ENCODE peak calls at places on chromosomes 3 and 15, in nine cellular contexts. One of them, this sample, is unnamed.

GRCh38 chr3:150384517-150385212 is 23.4 kb upstream of the TSC22D2 start:
- DNase-seq in SK-N-SH: no peak
- DNase-seq in AG04450: no peak
- DNase-seq in mesendoderm: peak; percentile 93
- DNase-seq in dorsolateral prefrontal cortex: no peak
- DNase-seq in GM23248: no peak
- DNase-seq in CD8-positive, alpha-beta T cell: peak; percentile 16
- DNase-seq in heart left ventricle: no peak
- DNase-seq in IMR-90: peak; percentile 12
- DNase-seq in this sample: no peak

GRCh38 chr15:92797168-92798052 is 102.7 kb upstream of the CHD2 start:
- DNase-seq in IMR-90: peak; percentile 81
- DNase-seq in AG04450: peak; percentile 48
- DNase-seq in SK-N-SH: peak; percentile 62
- DNase-seq in GM23248: peak; percentile 82
- DNase-seq in heart left ventricle: no peak
- DNase-seq in dorsolateral prefrontal cortex: no peak
- DNase-seq in mesendoderm: peak; percentile 76
- DNase-seq in CD8-positive, alpha-beta T cell: no peak
- DNase-seq in this sample: no peak

GRCh38 chr15:87944687-87945086 is 311.9 kb downstream of the NTRK3 start:
- DNase-seq in heart left ventricle: no peak
- DNase-seq in SK-N-SH: no peak
- DNase-seq in CD8-positive, alpha-beta T cell: no peak
- DNase-seq in dorsolateral prefrontal cortex: no peak
- DNase-seq in GM23248: no peak
- DNase-seq in AG04450: no peak
- DNase-seq in IMR-90: no peak
- DNase-seq in mesendoderm: no peak
- DNase-seq in this sample: no peak

GRCh38 chr3:51393096-51393495 is 2.0 kb downstream of the RBM15B start:
- DNase-seq in dorsolateral prefrontal cortex: no peak
- DNase-seq in SK-N-SH: no peak
- DNase-seq in mesendoderm: no peak
- DNase-seq in AG04450: no peak
- DNase-seq in CD8-positive, alpha-beta T cell: no peak
- DNase-seq in heart left ventricle: no peak
- DNase-seq in GM23248: no peak
- DNase-seq in IMR-90: no peak
- DNase-seq in this sample: no peak

GRCh38 chr3:126731044-126731443 is 27.0 kb downstream of the CHCHD6 start:
- DNase-seq in IMR-90: no peak
- DNase-seq in SK-N-SH: no peak
- DNase-seq in mesendoderm: no peak
- DNase-seq in AG04450: no peak
- DNase-seq in CD8-positive, alpha-beta T cell: no peak
- DNase-seq in dorsolateral prefrontal cortex: no peak
- DNase-seq in heart left ventricle: no peak
- DNase-seq in GM23248: no peak
- DNase-seq in this sample: no peak

GRCh38 chr3:197367081-197367780 is 68.8 kb upstream of the DLG1 start:
- DNase-seq in heart left ventricle: no peak
- DNase-seq in dorsolateral prefrontal cortex: no peak
- DNase-seq in CD8-positive, alpha-beta T cell: no peak
- DNase-seq in mesendoderm: peak; percentile 43
- DNase-seq in SK-N-SH: peak; percentile 16
- DNase-seq in IMR-90: peak; percentile 82
- DNase-seq in GM23248: peak; percentile 71
- DNase-seq in AG04450: peak; percentile 53
- DNase-seq in this sample: no peak

GRCh38 chr3:44885618-44886017 is 11.2 kb downstream of the TGM4 start:
- DNase-seq in CD8-positive, alpha-beta T cell: no peak
- DNase-seq in AG04450: peak; percentile 80
- DNase-seq in SK-N-SH: peak; percentile 34
- DNase-seq in heart left ventricle: no peak
- DNase-seq in GM23248: peak; percentile 95
- DNase-seq in mesendoderm: peak; percentile 83
- DNase-seq in dorsolateral prefrontal cortex: no peak
- DNase-seq in IMR-90: peak; percentile 96
- DNase-seq in this sample: no peak

GRCh38 chr3:145807990-145808389 is 353.0 kb downstream of the PLOD2 start:
- DNase-seq in SK-N-SH: peak; percentile 21
- DNase-seq in mesendoderm: peak; percentile 78
- DNase-seq in AG04450: no peak
- DNase-seq in heart left ventricle: no peak
- DNase-seq in CD8-positive, alpha-beta T cell: no peak
- DNase-seq in dorsolateral prefrontal cortex: no peak
- DNase-seq in GM23248: peak; percentile 6
- DNase-seq in IMR-90: peak; percentile 6
- DNase-seq in this sample: no peak

GRCh38 chr15:52642386-52643361 is 36.5 kb downstream of the ATOSA start:
- DNase-seq in GM23248: peak; percentile 62
- DNase-seq in mesendoderm: no peak
- DNase-seq in heart left ventricle: no peak
- DNase-seq in IMR-90: peak; percentile 83
- DNase-seq in CD8-positive, alpha-beta T cell: no peak
- DNase-seq in dorsolateral prefrontal cortex: no peak
- DNase-seq in SK-N-SH: no peak
- DNase-seq in AG04450: peak; percentile 27
- DNase-seq in this sample: no peak

GRCh38 chr3:12107071-12107713 is 51.5 kb downstream of the TIMP4 start:
- DNase-seq in AG04450: no peak
- DNase-seq in IMR-90: no peak
- DNase-seq in dorsolateral prefrontal cortex: no peak
- DNase-seq in CD8-positive, alpha-beta T cell: no peak
- DNase-seq in mesendoderm: no peak
- DNase-seq in SK-N-SH: peak; percentile 44
- DNase-seq in GM23248: no peak
- DNase-seq in heart left ventricle: no peak
- DNase-seq in this sample: no peak

GRCh38 chr3:27905625-27906024 is 183.5 kb upstream of the EOMES start:
- DNase-seq in heart left ventricle: no peak
- DNase-seq in IMR-90: no peak
- DNase-seq in AG04450: no peak
- DNase-seq in SK-N-SH: no peak
- DNase-seq in mesendoderm: peak; percentile 48
- DNase-seq in GM23248: no peak
- DNase-seq in CD8-positive, alpha-beta T cell: peak; percentile 5
- DNase-seq in dorsolateral prefrontal cortex: no peak
- DNase-seq in this sample: no peak

GRCh38 chr15:70778258-70779076 is 15.1 kb upstream of the UACA start:
- DNase-seq in SK-N-SH: no peak
- DNase-seq in IMR-90: peak; percentile 94
- DNase-seq in GM23248: peak; percentile 84
- DNase-seq in heart left ventricle: no peak
- DNase-seq in mesendoderm: no peak
- DNase-seq in CD8-positive, alpha-beta T cell: no peak
- DNase-seq in dorsolateral prefrontal cortex: no peak
- DNase-seq in AG04450: peak; percentile 58
- DNase-seq in this sample: no peak

GRCh38 chr3:15812183-15812582 is 14.4 kb upstream of the ANKRD28 start:
- DNase-seq in heart left ventricle: no peak
- DNase-seq in mesendoderm: peak; percentile 10
- DNase-seq in CD8-positive, alpha-beta T cell: no peak
- DNase-seq in IMR-90: peak; percentile 36
- DNase-seq in dorsolateral prefrontal cortex: no peak
- DNase-seq in GM23248: peak; percentile 65
- DNase-seq in SK-N-SH: peak; percentile 21
- DNase-seq in AG04450: no peak
- DNase-seq in this sample: no peak

GRCh38 chr3:150737874-150738679 is 24.9 kb downstream of the SIAH2 start:
- DNase-seq in CD8-positive, alpha-beta T cell: no peak
- DNase-seq in SK-N-SH: no peak
- DNase-seq in GM23248: peak; percentile 65
- DNase-seq in AG04450: no peak
- DNase-seq in IMR-90: peak; percentile 48
- DNase-seq in heart left ventricle: no peak
- DNase-seq in dorsolateral prefrontal cortex: no peak
- DNase-seq in mesendoderm: peak; percentile 95
- DNase-seq in this sample: no peak

GRCh38 chr15:68808770-68809169 is 11.9 kb downstream of the ANP32A start:
- DNase-seq in GM23248: no peak
- DNase-seq in AG04450: no peak
- DNase-seq in CD8-positive, alpha-beta T cell: no peak
- DNase-seq in dorsolateral prefrontal cortex: no peak
- DNase-seq in IMR-90: no peak
- DNase-seq in SK-N-SH: no peak
- DNase-seq in heart left ventricle: no peak
- DNase-seq in mesendoderm: no peak
- DNase-seq in this sample: no peak

GRCh38 chr3:131608741-131609140 is 106.0 kb upstream of the MRPL3 start:
- DNase-seq in dorsolateral prefrontal cortex: no peak
- DNase-seq in CD8-positive, alpha-beta T cell: no peak
- DNase-seq in AG04450: no peak
- DNase-seq in SK-N-SH: no peak
- DNase-seq in mesendoderm: peak; percentile 19
- DNase-seq in heart left ventricle: no peak
- DNase-seq in IMR-90: no peak
- DNase-seq in GM23248: peak; percentile 50
- DNase-seq in this sample: no peak

GRCh38 chr3:63864008-63864871 is 573 bp downstream of the ATXN7 start:
- DNase-seq in heart left ventricle: peak; percentile 70
- DNase-seq in AG04450: no peak
- DNase-seq in IMR-90: no peak
- DNase-seq in SK-N-SH: peak; percentile 85
- DNase-seq in CD8-positive, alpha-beta T cell: peak; percentile 32
- DNase-seq in mesendoderm: no peak
- DNase-seq in dorsolateral prefrontal cortex: peak; percentile 34
- DNase-seq in GM23248: peak; percentile 55
- DNase-seq in this sample: peak; percentile 42

GRCh38 chr3:107208100-107208499 is 169.1 kb upstream of the CCDC54 start:
- DNase-seq in SK-N-SH: no peak
- DNase-seq in AG04450: peak; percentile 95
- DNase-seq in heart left ventricle: no peak
- DNase-seq in CD8-positive, alpha-beta T cell: no peak
- DNase-seq in IMR-90: peak; percentile 99
- DNase-seq in dorsolateral prefrontal cortex: no peak
- DNase-seq in GM23248: peak; percentile 97
- DNase-seq in mesendoderm: no peak
- DNase-seq in this sample: no peak
- H3K4me3 ChIP-seq in SK-N-SH: no peak overlapping the region
- H3K4me3 ChIP-seq in AG04450: no peak overlapping the region
- H3K4me3 ChIP-seq in heart left ventricle: peak overlapping the region; percentile 1
- H3K4me3 ChIP-seq in CD8-positive, alpha-beta T cell: no peak overlapping the region
- H3K4me3 ChIP-seq in IMR-90: no peak overlapping the region
- H3K4me3 ChIP-seq in dorsolateral prefrontal cortex: no peak overlapping the region
- H3K4me3 ChIP-seq in GM23248: peak overlapping the region; percentile 35
- H3K4me3 ChIP-seq in mesendoderm: no peak overlapping the region
- H3K4me3 ChIP-seq in this sample: peak overlapping the region; percentile 43

GRCh38 chr3:38721207-38721772 is 71.8 kb upstream of the SCN5A start:
- DNase-seq in GM23248: no peak
- DNase-seq in AG04450: no peak
- DNase-seq in CD8-positive, alpha-beta T cell: no peak
- DNase-seq in heart left ventricle: no peak
- DNase-seq in IMR-90: no peak
- DNase-seq in mesendoderm: no peak
- DNase-seq in SK-N-SH: no peak
- DNase-seq in dorsolateral prefrontal cortex: no peak
- DNase-seq in this sample: no peak
- H3K27ac ChIP-seq in GM23248: no peak overlapping the region
- H3K27ac ChIP-seq in AG04450: no peak overlapping the region
- H3K27ac ChIP-seq in CD8-positive, alpha-beta T cell: no peak overlapping the region
- H3K27ac ChIP-seq in heart left ventricle: no peak overlapping the region
- H3K27ac ChIP-seq in IMR-90: no peak overlapping the region
- H3K27ac ChIP-seq in mesendoderm: no peak overlapping the region
- H3K27ac ChIP-seq in SK-N-SH: no peak overlapping the region
- H3K27ac ChIP-seq in dorsolateral prefrontal cortex: no peak overlapping the region
- H3K27ac ChIP-seq in this sample: no peak overlapping the region

GRCh38 chr3:170730071-170730812 is 139.8 kb downstream of the RPL22L1 start:
- DNase-seq in GM23248: no peak
- DNase-seq in AG04450: no peak
- DNase-seq in SK-N-SH: peak; percentile 46
- DNase-seq in heart left ventricle: no peak
- DNase-seq in CD8-positive, alpha-beta T cell: no peak
- DNase-seq in dorsolateral prefrontal cortex: no peak
- DNase-seq in mesendoderm: peak; percentile 67
- DNase-seq in IMR-90: no peak
- DNase-seq in this sample: no peak

GRCh38 chr3:170726976-170727661 is 141.2 kb upstream of the SLC7A14 start:
- DNase-seq in GM23248: peak; percentile 95
- DNase-seq in heart left ventricle: no peak
- DNase-seq in CD8-positive, alpha-beta T cell: no peak
- DNase-seq in dorsolateral prefrontal cortex: no peak
- DNase-seq in mesendoderm: no peak
- DNase-seq in AG04450: no peak
- DNase-seq in IMR-90: peak; percentile 94
- DNase-seq in SK-N-SH: no peak
- DNase-seq in this sample: no peak

GRCh38 chr3:170725285-170725731 is 139.4 kb upstream of the SLC7A14 start:
- DNase-seq in IMR-90: peak; percentile 54
- DNase-seq in heart left ventricle: no peak
- DNase-seq in SK-N-SH: no peak
- DNase-seq in AG04450: no peak
- DNase-seq in mesendoderm: no peak
- DNase-seq in CD8-positive, alpha-beta T cell: no peak
- DNase-seq in GM23248: peak; percentile 62
- DNase-seq in dorsolateral prefrontal cortex: no peak
- DNase-seq in this sample: no peak

GRCh38 chr3:170728181-170728580 is 141.8 kb downstream of the RPL22L1 start:
- DNase-seq in heart left ventricle: no peak
- DNase-seq in mesendoderm: no peak
- DNase-seq in GM23248: no peak
- DNase-seq in dorsolateral prefrontal cortex: no peak
- DNase-seq in IMR-90: no peak
- DNase-seq in SK-N-SH: no peak
- DNase-seq in CD8-positive, alpha-beta T cell: no peak
- DNase-seq in AG04450: no peak
- DNase-seq in this sample: no peak

GRCh38 chr3:170727754-170728153 is 141.9 kb upstream of the SLC7A14 start:
- DNase-seq in SK-N-SH: no peak
- DNase-seq in dorsolateral prefrontal cortex: no peak
- DNase-seq in AG04450: no peak
- DNase-seq in heart left ventricle: no peak
- DNase-seq in mesendoderm: no peak
- DNase-seq in IMR-90: no peak
- DNase-seq in CD8-positive, alpha-beta T cell: no peak
- DNase-seq in GM23248: no peak
- DNase-seq in this sample: no peak
- H3K4me3 ChIP-seq in SK-N-SH: peak overlapping the region; percentile 48
- H3K4me3 ChIP-seq in dorsolateral prefrontal cortex: no peak overlapping the region
- H3K4me3 ChIP-seq in AG04450: no peak overlapping the region
- H3K4me3 ChIP-seq in heart left ventricle: no peak overlapping the region
- H3K4me3 ChIP-seq in mesendoderm: no peak overlapping the region
- H3K4me3 ChIP-seq in IMR-90: no peak overlapping the region
- H3K4me3 ChIP-seq in CD8-positive, alpha-beta T cell: no peak overlapping the region
- H3K4me3 ChIP-seq in GM23248: peak overlapping the region; percentile 68
- H3K4me3 ChIP-seq in this sample: no peak overlapping the region

DNA sequence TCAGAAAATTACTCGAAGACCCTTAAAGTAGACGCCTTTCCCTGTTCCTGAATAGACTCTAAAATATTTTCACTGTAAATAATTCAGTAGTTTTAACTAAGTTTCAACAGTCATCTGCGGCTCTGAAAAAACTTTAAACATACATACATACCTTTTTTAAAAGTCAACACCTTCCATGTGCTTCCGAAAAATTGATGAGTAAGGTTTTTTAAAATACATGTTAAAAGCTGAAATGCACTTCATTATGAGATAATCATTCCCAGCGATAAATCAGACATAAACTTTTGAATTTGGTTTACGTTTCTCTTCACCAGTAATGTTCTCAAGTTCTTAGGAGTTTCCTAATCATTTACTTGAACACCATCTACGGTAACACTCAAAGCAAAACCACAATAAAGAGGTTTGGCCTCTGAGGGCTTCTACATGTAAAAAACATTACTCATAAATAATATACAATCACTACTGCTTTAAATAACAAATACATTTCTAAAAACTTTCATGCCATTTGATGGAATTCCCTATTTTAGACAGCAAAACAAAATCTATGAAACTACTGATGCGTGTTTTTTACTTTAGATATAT is 403.5 kb downstream of the SHQ1 start:
- DNase-seq in SK-N-SH: no peak
- DNase-seq in GM23248: peak; percentile 9
- DNase-seq in AG04450: no peak
- DNase-seq in CD8-positive, alpha-beta T cell: no peak
- DNase-seq in heart left ventricle: no peak
- DNase-seq in dorsolateral prefrontal cortex: no peak
- DNase-seq in IMR-90: peak; percentile 12
- DNase-seq in mesendoderm: no peak
- DNase-seq in this sample: no peak
- H3K27ac ChIP-seq in SK-N-SH: no peak overlapping the region
- H3K27ac ChIP-seq in GM23248: no peak overlapping the region
- H3K27ac ChIP-seq in AG04450: no peak overlapping the region
- H3K27ac ChIP-seq in CD8-positive, alpha-beta T cell: no peak overlapping the region
- H3K27ac ChIP-seq in heart left ventricle: no peak overlapping the region
- H3K27ac ChIP-seq in dorsolateral prefrontal cortex: no peak overlapping the region
- H3K27ac ChIP-seq in IMR-90: no peak overlapping the region
- H3K27ac ChIP-seq in mesendoderm: no peak overlapping the region
- H3K27ac ChIP-seq in this sample: no peak overlapping the region